ENCODE peak calls at places on chromosomes 11 and 22, in six cellular contexts. A is GM12878, W is SK-N-SH, R is K562, O is H1, K is HepG2. N is an unnamed sample.

GRCh38 chr11:119206512-119207299 is 567 bp downstream of the CBL start:
- DNase-seq in W (peak), A (no peak), K (no peak), R (peak), O (peak), N (peak)

GRCh38 chr11:64164392-64165312 is 1.3 kb downstream of the MACROD1 start:
- DNase-seq in R (no peak), O (peak), K (peak), W (no peak), A (no peak), N (peak)

GRCh38 chr22:42438293-42438650 is 6.1 kb upstream of the NFAM1 start:
- DNase-seq in W (no peak), R (no peak), K (no peak), A (no peak), O (no peak), N (no peak)

GRCh38 chr11:63489879-63490278 is 1.1 kb downstream of the PLAAT5 start:
- DNase-seq in O (no peak), K (no peak), A (no peak), R (no peak), W (no peak), N (no peak)

GRCh38 chr11:44404323-44404705 is 94.4 kb upstream of the ALX4 start:
- DNase-seq in O (no peak), W (no peak), R (no peak), K (no peak), A (no peak), N (no peak)

GRCh38 chr22:28237092-28237491 is 318.0 kb upstream of the PITPNB start:
- DNase-seq in O (no peak), K (no peak), W (no peak), A (no peak), R (no peak), N (no peak)

GRCh38 chr11:1608363-1608762 is at the start of gene KRTAP5-3:
- DNase-seq in A (no peak), W (no peak), K (no peak), O (no peak), R (no peak), N (no peak)

GRCh38 chr11:2302280-2302843 is 549 bp downstream of the TSPAN32 start:
- DNase-seq in R (peak), W (peak), K (no peak), O (no peak), A (no peak), N (peak)

GRCh38 chr22:19770349-19771220 is 10.0 kb downstream of the TBX1 start:
- DNase-seq in A (no peak), K (no peak), O (no peak), R (no peak), W (no peak), N (no peak)

GRCh38 chr22:21660904-21661303 is 4.9 kb upstream of the PPIL2 start:
- DNase-seq in O (no peak), K (no peak), A (no peak), W (no peak), R (no peak), N (no peak)

GRCh38 chr22:47259990-47260389 is 497.5 kb downstream of the TBC1D22A start:
- DNase-seq in A (no peak), K (no peak), R (no peak), O (no peak), W (no peak), N (no peak)

GRCh38 chr11:33256031-33256807 is 962 bp upstream of the HIPK3 start:
- DNase-seq in W (peak), O (no peak), A (no peak), R (no peak), K (no peak), N (no peak)

GRCh38 chr11:20536784-20537183 is 62.6 kb upstream of the SLC6A5 start:
- DNase-seq in K (no peak), O (no peak), R (no peak), W (peak), A (no peak), N (no peak)

GRCh38 chr11:75576445-75577049 is 14.5 kb downstream of the SERPINH1 start:
- DNase-seq in W (no peak), O (no peak), A (peak), K (no peak), R (no peak), N (peak)

GRCh38 chr11:83689062-83689461 is 402.9 kb upstream of the CCDC90B start:
- DNase-seq in O (no peak), A (no peak), K (no peak), R (no peak), W (no peak), N (no peak)

GRCh38 chr11:114243461-114244372 is 52.5 kb upstream of the NNMT start:
- DNase-seq in O (no peak), R (peak), A (no peak), K (no peak), W (no peak), N (no peak)

GRCh38 chr11:107563702-107564101 is 1.8 kb downstream of the ALKBH8 start:
- DNase-seq in R (peak), A (no peak), O (no peak), K (peak), W (peak), N (peak)

GRCh38 chr11:118338637-118339061 is 3.9 kb downstream of the CD3D start:
- DNase-seq in R (peak), A (no peak), O (no peak), K (peak), W (no peak), N (peak)

GRCh38 chr22:23243006-23243573 is 62.8 kb downstream of the BCR start:
- DNase-seq in K (no peak), W (no peak), O (peak), A (peak), R (peak), N (no peak)

GRCh38 chr22:48824673-48825651 is 1002.7 kb downstream of the BRD1 start:
- DNase-seq in K (no peak), A (no peak), W (no peak), R (no peak), O (no peak), N (no peak)

GRCh38 chr11:45273509-45273908 is 12.6 kb downstream of the SYT13 start:
- DNase-seq in R (no peak), K (no peak), W (no peak), A (no peak), O (no peak), N (no peak)

GRCh38 chr11:130825621-130826020 is 90.7 kb downstream of the SNX19 start:
- DNase-seq in R (no peak), K (no peak), A (no peak), W (no peak), O (no peak), N (no peak)

GRCh38 chr11:126918556-126918955 is 82.0 kb downstream of the KIRREL3 start:
- DNase-seq in A (no peak), W (no peak), K (no peak), O (no peak), R (no peak), N (no peak)

GRCh38 chr11:44899959-44900358 is 50.7 kb downstream of the TP53I11 start:
- DNase-seq in R (peak), O (peak), W (peak), K (peak), A (peak), N (no peak)

GRCh38 chr11:65280646-65281045 is 18.9 kb downstream of the POLA2 start:
- DNase-seq in K (no peak), W (no peak), R (no peak), O (no peak), A (no peak), N (no peak)

GRCh38 chr11:68990995-68991780 is 10.4 kb upstream of the MRGPRD start:
- DNase-seq in A (no peak), R (no peak), K (no peak), W (no peak), O (no peak), N (no peak)

GRCh38 chr11:13965337-13965736 is 2.8 kb downstream of the SPON1 start:
- DNase-seq in R (no peak), W (no peak), K (peak), A (no peak), O (no peak), N (no peak)

GRCh38 chr22:27318516-27318915 is 483.0 kb downstream of the MN1 start:
- DNase-seq in W (no peak), K (no peak), A (no peak), R (no peak), O (no peak), N (peak)

GRCh38 chr11:77067776-77068460 is 1.1 kb downstream of the CAPN5 start:
- DNase-seq in A (no peak), W (no peak), K (no peak), O (no peak), R (no peak), N (no peak)

GRCh38 chr11:115775846-115776245 is 271.6 kb upstream of the CADM1 start:
- DNase-seq in R (no peak), A (no peak), W (no peak), O (no peak), K (no peak), N (no peak)

GRCh38 chr11:100957499-100957898 is 172.1 kb downstream of the PGR start:
- DNase-seq in O (no peak), W (no peak), A (no peak), R (no peak), K (no peak), N (no peak)

GRCh38 chr22:38707346-38707745 is 1.6 kb downstream of the GTPBP1 start:
- DNase-seq in R (no peak), O (no peak), W (no peak), K (peak), A (no peak), N (peak)

GRCh38 chr11:128900468-128900867 is 9.3 kb downstream of the KCNJ5 start:
- DNase-seq in O (no peak), R (no peak), A (no peak), W (no peak), K (no peak), N (no peak)

GRCh38 chr11:105032495-105032894 is 2.4 kb downstream of the CASP1 start:
- DNase-seq in R (no peak), A (no peak), K (no peak), O (no peak), W (no peak), N (peak)

GRCh38 chr22:38347181-38347943 is 30.1 kb upstream of the CSNK1E start:
- DNase-seq in A (no peak), K (no peak), R (no peak), O (peak), W (no peak), N (no peak)

GRCh38 chr22:21902296-21903087 is 35.0 kb upstream of the MAPK1 start:
- DNase-seq in W (no peak), R (peak), K (peak), O (no peak), A (peak), N (no peak)

GRCh38 chr11:86062719-86063118 is 6.2 kb downstream of the PICALM start:
- DNase-seq in O (no peak), A (no peak), R (no peak), K (no peak), W (no peak), N (no peak)
- TF ChIP-seq GABPA in O (no peak), A (no peak), R (peak), K (no peak), W (no peak), N (no peak)

GRCh38 chr11:117074122-117074521 is 24.1 kb downstream of the SIK3 start:
- DNase-seq in A (no peak), O (no peak), W (no peak), K (no peak), R (no peak), N (no peak)

GRCh38 chr11:117072517-117073218 is 25.6 kb downstream of the SIK3 start:
- DNase-seq in W (no peak), A (peak), K (peak), R (peak), O (no peak), N (peak)

GRCh38 chr11:117070016-117070415 is 28.2 kb downstream of the SIK3 start:
- DNase-seq in W (no peak), A (no peak), O (no peak), R (no peak), K (no peak), N (peak)

GRCh38 chr11:117073539-117073938 is 24.7 kb downstream of the SIK3 start:
- DNase-seq in K (no peak), A (no peak), R (no peak), W (no peak), O (no peak), N (no peak)

GRCh38 chr11:117071344-117071787 is 26.9 kb downstream of the SIK3 start:
- DNase-seq in R (no peak), K (peak), A (no peak), O (no peak), W (no peak), N (no peak)
- H3K27ac ChIP-seq in R (no peak), K (no peak), A (no peak), O (no peak), W (no peak), N (no peak)

GRCh38 chr11:124823512-124824376 is 23.5 kb upstream of the MSANTD2 start:
- DNase-seq in R (no peak), K (no peak), O (no peak), W (no peak), A (no peak), N (no peak)
- TF ChIP-seq GABPA in R (no peak), K (no peak), O (no peak), W (no peak), A (no peak), N (no peak)

GRCh38 chr22:43446037-43446803 is 34.4 kb downstream of the MPPED1 start:
- DNase-seq in R (no peak), O (no peak), K (no peak), A (no peak), W (no peak), N (no peak)

GRCh38 chr22:43449205-43449830 is 37.5 kb downstream of the MPPED1 start:
- DNase-seq in O (no peak), K (no peak), W (no peak), R (peak), A (no peak), N (no peak)

GRCh38 chr22:43448048-43448447 is 36.2 kb downstream of the MPPED1 start:
- DNase-seq in K (no peak), R (no peak), O (no peak), W (no peak), A (no peak), N (no peak)

GRCh38 chr22:43449831-43450225 is 38.0 kb downstream of the MPPED1 start:
- DNase-seq in A (no peak), R (no peak), O (no peak), K (no peak), W (no peak), N (no peak)

DNA sequence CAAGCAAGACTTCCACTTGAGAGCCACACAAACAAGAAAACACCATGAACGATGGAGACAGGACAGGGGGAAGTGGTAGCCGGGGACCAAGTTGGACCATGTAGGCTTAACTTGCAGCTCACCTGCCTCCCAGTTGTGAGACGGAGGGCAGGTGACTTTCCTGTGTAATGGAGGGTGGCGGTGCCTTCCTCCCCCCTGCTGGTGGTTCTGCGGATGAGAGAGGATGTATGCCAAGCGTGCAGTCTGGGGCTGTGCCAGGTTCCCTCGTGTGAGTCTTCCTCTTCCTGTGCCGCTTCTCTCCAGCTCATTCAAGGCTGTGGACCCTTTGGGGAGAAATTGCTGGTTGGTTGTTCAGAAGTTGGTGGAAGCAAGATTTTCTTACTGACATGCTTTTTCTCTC is 35.1 kb downstream of the MPPED1 start:
- DNase-seq in O (no peak), K (no peak), A (no peak), W (no peak), R (no peak), N (no peak)
- H3K27ac ChIP-seq in O (no peak), K (no peak), A (no peak), W (no peak), R (no peak), N (no peak)

GRCh38 chr11:18012314-18012905 is 437 bp downstream of the SERGEF start:
- DNase-seq in R (peak), A (no peak), K (peak), O (no peak), W (peak), N (no peak)
- TF ChIP-seq GABPA in R (no peak), A (no peak), K (no peak), O (no peak), W (no peak), N (no peak)

N was measured in HL-60.